ENCODE peak calls at places on chromosomes 6 and 20, in nine cellular contexts. Q is GM23338; A is KG1; G is NCI-H345; U is stimulated activated CD4-positive, alpha-beta T cell treated with anti-CD3 and anti-CD28 coated beads, Interleukin-15, amount 100 ng/mL, for 24 hours; C is HS-5; L is GM10248; S is iris pigment epithelial cell; B is osteocyte. M is an unnamed sample.

GRCh38 chr20:25120462-25120861 is 38.5 kb upstream of the VSX1 start:
- DNase-seq in Q (no peak), A (no peak), G (no peak), U (no peak), C (no peak), L (no peak), S (no peak), B (no peak), M (no peak)

GRCh38 chr20:3751664-3752385 is 15.7 kb downstream of the ADISSP start:
- DNase-seq in Q (peak; percentile 83), A (no peak), G (peak; percentile 75), U (peak; percentile 75), C (no peak), L (peak; percentile 71), S (no peak), B (no peak), M (no peak)

GRCh38 chr6:11744753-11745152 is 33.9 kb downstream of the ADTRP start:
- DNase-seq in Q (no peak), A (no peak), G (no peak), U (no peak), C (no peak), L (no peak), S (peak; percentile 67), B (no peak), M (no peak)

GRCh38 chr6:53706525-53706924 is 41.0 kb upstream of the KLHL31 start:
- DNase-seq in Q (no peak), A (no peak), G (no peak), U (no peak), C (no peak), L (no peak), S (no peak), B (no peak), M (no peak)

GRCh38 chr6:89008299-89008698 is 44.9 kb upstream of the RNGTT start:
- DNase-seq in Q (peak; percentile 28), A (no peak), G (no peak), U (no peak), C (no peak), L (no peak), S (no peak), B (no peak), M (no peak)

GRCh38 chr6:37303891-37304503 is 46.1 kb upstream of the TMEM217 start:
- DNase-seq in Q (peak; percentile 44), A (no peak), G (no peak), U (peak; percentile 21), C (peak; percentile 15), L (peak; percentile 44), S (peak; percentile 56), B (no peak), M (no peak)

GRCh38 chr20:10802201-10802600 is 128.4 kb upstream of the JAG1 start:
- DNase-seq in Q (no peak), A (no peak), G (no peak), U (no peak), C (no peak), L (no peak), S (peak; percentile 12), B (no peak), M (no peak)

GRCh38 chr6:112037783-112038216 is 16.1 kb upstream of the CCN6 start:
- DNase-seq in Q (no peak), A (no peak), G (no peak), U (peak; percentile 53), C (peak; percentile 80), L (no peak), S (peak; percentile 93), B (peak; percentile 86), M (no peak)

GRCh38 chr20:60334936-60335335 is 376.7 kb downstream of the CDH26 start:
- DNase-seq in Q (no peak), A (no peak), G (no peak), U (no peak), C (no peak), L (no peak), S (no peak), B (no peak), M (no peak)

GRCh38 chr6:33824461-33825154 is 20.8 kb upstream of the MLN start:
- DNase-seq in Q (no peak), A (no peak), G (no peak), U (no peak), C (no peak), L (no peak), S (peak; percentile 69), B (no peak), M (no peak)

GRCh38 chr20:8389381-8390368 is 257.6 kb downstream of the PLCB1 start:
- DNase-seq in Q (peak; percentile 69), A (peak; percentile 53), G (peak; percentile 61), U (no peak), C (no peak), L (peak; percentile 11), S (peak; percentile 51), B (no peak), M (no peak)

GRCh38 chr20:15834857-15835256 is 738.4 kb downstream of the KIF16B start:
- DNase-seq in Q (no peak), A (no peak), G (peak; percentile 91), U (no peak), C (no peak), L (no peak), S (no peak), B (no peak), M (no peak)

GRCh38 chr6:18263561-18264337 is 581 bp downstream of the DEK start:
- DNase-seq in Q (peak; percentile 64), A (peak; percentile 22), G (peak; percentile 67), U (peak; percentile 50), C (no peak), L (no peak), S (peak; percentile 55), B (no peak), M (no peak)

GRCh38 chr20:63373996-63374395 is 12.8 kb upstream of the CHRNA4 start:
- DNase-seq in Q (no peak), A (no peak), G (no peak), U (no peak), C (no peak), L (no peak), S (no peak), B (no peak), M (no peak)